ENCODE peak calls at places on chromosomes 16 and 17, in six cellular contexts. B, S, A, V, N and U are unnamed samples.
A peak's percentile ranks its signal among the peaks of the same experiment; 100 is the strongest.

GRCh38 chr17:5500804-5501391 is 14.5 kb downstream of the MIS12 start:
- DNase-seq in N (peak; percentile 91), B (peak; percentile 97), A (peak; percentile 52), V (peak; percentile 21), S (peak; percentile 69), U (peak; percentile 71)

GRCh38 chr17:5785867-5786509 is 201.7 kb upstream of the NLRP1 start:
- DNase-seq in N (no peak), S (peak; percentile 85), B (no peak), A (no peak), V (no peak), U (no peak)

GRCh38 chr17:2710804-2711607 is 558 bp downstream of the CLUH start:
- DNase-seq in N (no peak), A (no peak), S (peak; percentile 63), B (no peak), V (no peak), U (no peak)

GRCh38 chr16:23491490-23492391 is 18.6 kb downstream of the GGA2 start:
- DNase-seq in S (no peak), A (no peak), B (no peak), N (no peak), V (peak; percentile 47), U (no peak)

GRCh38 chr16:27230562-27230991 is 27.3 kb downstream of the KDM8 start:
- DNase-seq in N (no peak), A (no peak), B (no peak), V (no peak), S (no peak), U (no peak)

GRCh38 chr16:77993111-77993571 is 29.2 kb upstream of the CLEC3A start:
- DNase-seq in A (no peak), N (peak; percentile 90), B (no peak), V (no peak), S (no peak), U (no peak)

GRCh38 chr17:72725432-72726068 is 366.9 kb downstream of the SLC39A11 start:
- DNase-seq in S (peak; percentile 80), A (no peak), N (no peak), B (peak; percentile 54), V (peak; percentile 66), U (peak; percentile 48)

GRCh38 chr16:65547799-65548446 is 426.1 kb upstream of the CDH11 start:
- DNase-seq in B (no peak), A (no peak), V (no peak), S (no peak), N (no peak), U (no peak)

GRCh38 chr17:80969030-80969673 is 22.5 kb upstream of the CHMP6 start:
- DNase-seq in V (no peak), B (no peak), S (no peak), A (no peak), N (no peak), U (no peak)

GRCh38 chr16:57277586-57277985 is 6.9 kb downstream of the PLLP start:
- DNase-seq in B (no peak), N (no peak), S (no peak), A (peak; percentile 38), V (no peak), U (no peak)

GRCh38 chr17:76687278-76688164 is 23.2 kb downstream of the MXRA7 start:
- DNase-seq in V (no peak), B (no peak), A (no peak), S (no peak), N (no peak), U (no peak)

GRCh38 chr16:88437367-88437964 is 15.6 kb upstream of the ZFPM1 start:
- DNase-seq in V (no peak), S (peak; percentile 71), N (no peak), B (peak; percentile 20), A (no peak), U (no peak)

GRCh38 chr16:324451-325334 is 27.8 kb downstream of the AXIN1 start:
- DNase-seq in A (no peak), S (peak; percentile 14), V (no peak), N (no peak), B (no peak), U (no peak)

GRCh38 chr17:81463506-81463905 is 49.1 kb downstream of the ACTG1 start:
- DNase-seq in N (no peak), A (no peak), V (no peak), S (no peak), B (no peak), U (no peak)

GRCh38 chr17:80169784-80170500 is at the start of gene CARD14:
- DNase-seq in V (peak; percentile 86), A (peak; percentile 60), N (no peak), S (no peak), B (no peak), U (peak; percentile 35)

GRCh38 chr16:66714062-66714461 is 17.5 kb upstream of the CMTM4 start:
- DNase-seq in V (no peak), B (no peak), A (no peak), S (no peak), N (no peak), U (no peak)

GRCh38 chr17:40176409-40177110 is 710 bp upstream of the RAPGEFL1 start:
- DNase-seq in B (peak; percentile 90), N (no peak), A (no peak), V (peak; percentile 81), S (no peak), U (no peak)

GRCh38 chr16:19601083-19601976 is 45.8 kb downstream of the VPS35L start:
- DNase-seq in B (no peak), A (peak; percentile 12), V (no peak), N (no peak), S (peak; percentile 24), U (peak; percentile 90)

GRCh38 chr17:46943218-46943510 is 20.2 kb downstream of the GOSR2 start:
- DNase-seq in A (no peak), N (no peak), V (no peak), B (no peak), S (no peak), U (no peak)

GRCh38 chr16:28260193-28260592 is 32.1 kb upstream of the SBK1 start:
- DNase-seq in N (no peak), A (no peak), V (no peak), S (no peak), B (no peak), U (no peak)

GRCh38 chr16:83308414-83308813 is 499.4 kb upstream of the HSBP1 start:
- DNase-seq in N (no peak), S (no peak), A (no peak), V (no peak), B (no peak), U (no peak)

GRCh38 chr16:22397459-22397858 is 23.0 kb upstream of the CDR2 start:
- DNase-seq in V (no peak), B (no peak), A (peak; percentile 73), S (no peak), N (no peak), U (no peak)

GRCh38 chr17:64066709-64067108 is 46.3 kb upstream of the ICAM2 start:
- DNase-seq in B (no peak), N (no peak), S (no peak), V (no peak), A (no peak), U (no peak)

GRCh38 chr17:47726796-47727703 is 6.0 kb upstream of the TBX21 start:
- DNase-seq in A (no peak), S (no peak), V (no peak), B (no peak), N (no peak), U (no peak)

GRCh38 chr16:15846510-15846909 is 10.3 kb downstream of the MYH11 start:
- DNase-seq in A (no peak), B (no peak), N (no peak), V (no peak), S (no peak), U (no peak)

GRCh38 chr17:5097101-5097834 is 14.4 kb downstream of the ZNF232 start:
- DNase-seq in A (no peak), V (peak; percentile 60), B (no peak), N (no peak), S (no peak), U (no peak)

GRCh38 chr16:12898556-12898955 is 2.8 kb upstream of the SHISA9 start:
- DNase-seq in N (no peak), B (no peak), V (no peak), A (no peak), S (peak; percentile 24), U (no peak)

GRCh38 chr16:10870137-10870776 is 6.7 kb upstream of the CIITA start:
- DNase-seq in B (no peak), V (no peak), N (no peak), S (peak; percentile 57), A (no peak), U (no peak)